ENCODE peak calls at places on chromosomes 6 and 20, in four cellular contexts. A, J, C and G are unnamed samples.

GRCh38 chr6:82363368-82364086 is at the start of gene TPBG:
- DNase-seq in C (peak), J (peak), A (peak), G (peak)

GRCh38 chr6:106519460-106520394 is 109.6 kb downstream of the RTN4IP1 start:
- DNase-seq in C (peak), J (peak), A (no peak), G (peak)

GRCh38 chr6:67606905-67607828 is 1027.9 kb upstream of the ADGRB3 start:
- DNase-seq in A (no peak), C (no peak), J (no peak), G (peak)

GRCh38 chr20:34941224-34941623 is 14.4 kb downstream of the GSS start:
- DNase-seq in A (no peak), J (no peak), C (no peak), G (no peak)

GRCh38 chr6:41167173-41167963 is 4.5 kb upstream of the TREM2 start:
- DNase-seq in A (no peak), J (no peak), C (no peak), G (no peak)

GRCh38 chr6:154356690-154357089 is at the start of gene IPCEF1:
- DNase-seq in C (no peak), A (no peak), J (no peak), G (no peak)

GRCh38 chr20:49620364-49621240 is 52.7 kb upstream of the PTGIS start:
- DNase-seq in A (no peak), C (no peak), J (no peak), G (no peak)

GRCh38 chr6:34276881-34277762 is 28.3 kb upstream of the SMIM29 start:
- DNase-seq in J (no peak), A (no peak), C (no peak), G (no peak)

GRCh38 chr6:53309897-53310291 is 38.9 kb downstream of the ELOVL5 start:
- DNase-seq in J (no peak), A (no peak), C (no peak), G (no peak)

GRCh38 chr6:80641591-80641990 is 535.1 kb downstream of the BCKDHB start:
- DNase-seq in A (no peak), J (no peak), C (no peak), G (no peak)

GRCh38 chr6:125102901-125103300 is 50.7 kb upstream of the TPD52L1 start:
- DNase-seq in A (no peak), J (no peak), C (no peak), G (peak)

GRCh38 chr6:38272222-38272621 is 367.5 kb downstream of the BTBD9 start:
- DNase-seq in C (no peak), A (no peak), J (no peak), G (no peak)

GRCh38 chr20:37777012-37777411 is 83.2 kb downstream of the CTNNBL1 start:
- DNase-seq in C (no peak), J (no peak), A (no peak), G (no peak)
- TF ChIP-seq CTCF in C (no peak), J (no peak), A (no peak), G (no peak)

GRCh38 chr20:19427480-19427879 is 215.0 kb downstream of the SLC24A3 start:
- DNase-seq in A (no peak), J (no peak), C (no peak), G (no peak)

GRCh38 chr20:19430641-19431307 is 218.3 kb downstream of the SLC24A3 start:
- DNase-seq in A (no peak), J (no peak), C (no peak), G (no peak)

GRCh38 chr20:19426356-19426755 is 213.9 kb downstream of the SLC24A3 start:
- DNase-seq in J (no peak), A (no peak), C (no peak), G (no peak)

GRCh38 chr20:19431308-19431685 is 218.9 kb downstream of the SLC24A3 start:
- DNase-seq in A (no peak), C (no peak), J (no peak), G (no peak)

DNA sequence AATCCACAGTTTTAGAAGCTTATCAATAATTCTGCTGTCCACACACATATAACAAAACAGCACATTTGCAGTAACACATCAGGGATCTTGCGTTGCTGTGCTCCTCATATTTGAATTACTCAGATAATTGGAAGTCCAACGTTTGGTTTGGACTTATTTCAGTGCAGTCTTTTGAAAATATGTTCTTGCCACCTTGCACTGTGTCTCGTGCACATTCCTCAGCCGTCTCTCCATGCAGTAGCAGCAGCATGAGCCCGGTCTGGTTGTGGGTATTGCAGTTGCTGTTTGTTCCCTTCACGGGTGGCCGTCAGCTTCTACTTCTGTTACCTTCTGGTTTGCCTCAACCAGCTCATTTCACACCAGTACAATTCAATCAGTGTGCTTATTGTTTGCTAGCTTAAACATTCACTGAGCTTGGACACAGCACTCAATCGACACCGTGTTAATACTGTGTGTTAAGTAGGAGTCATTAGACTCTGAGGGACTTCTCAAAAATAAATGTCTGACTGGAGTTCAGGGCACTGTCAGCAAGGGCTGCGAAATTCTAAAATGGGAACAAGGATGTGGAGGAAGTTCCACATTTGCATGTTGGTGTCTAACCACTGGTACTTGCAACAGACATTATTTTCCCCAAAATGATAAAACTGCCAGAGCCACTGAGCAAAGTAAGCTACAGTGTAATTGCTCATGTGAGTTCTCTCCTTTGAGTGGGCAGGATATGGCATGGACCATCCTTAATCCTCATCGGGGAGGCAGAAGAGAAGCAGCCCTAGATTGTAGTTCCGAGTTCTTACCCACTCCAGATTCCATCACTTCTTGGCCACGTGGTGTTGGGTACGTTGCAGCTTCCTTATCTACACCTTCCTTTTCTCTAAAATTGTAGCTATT is 215.7 kb downstream of the SLC24A3 start:
- DNase-seq in C (no peak), A (no peak), J (no peak), G (no peak)
- H3K4me3 ChIP-seq in C (no peak), A (no peak), J (no peak), G (no peak)

GRCh38 chr20:59571151-59571550 is 33.2 kb upstream of the PHACTR3 start:
- DNase-seq in C (no peak), A (no peak), J (no peak), G (no peak)
- TF ChIP-seq CTCF in C (no peak), A (no peak), J (no peak), G (no peak)

DNA sequence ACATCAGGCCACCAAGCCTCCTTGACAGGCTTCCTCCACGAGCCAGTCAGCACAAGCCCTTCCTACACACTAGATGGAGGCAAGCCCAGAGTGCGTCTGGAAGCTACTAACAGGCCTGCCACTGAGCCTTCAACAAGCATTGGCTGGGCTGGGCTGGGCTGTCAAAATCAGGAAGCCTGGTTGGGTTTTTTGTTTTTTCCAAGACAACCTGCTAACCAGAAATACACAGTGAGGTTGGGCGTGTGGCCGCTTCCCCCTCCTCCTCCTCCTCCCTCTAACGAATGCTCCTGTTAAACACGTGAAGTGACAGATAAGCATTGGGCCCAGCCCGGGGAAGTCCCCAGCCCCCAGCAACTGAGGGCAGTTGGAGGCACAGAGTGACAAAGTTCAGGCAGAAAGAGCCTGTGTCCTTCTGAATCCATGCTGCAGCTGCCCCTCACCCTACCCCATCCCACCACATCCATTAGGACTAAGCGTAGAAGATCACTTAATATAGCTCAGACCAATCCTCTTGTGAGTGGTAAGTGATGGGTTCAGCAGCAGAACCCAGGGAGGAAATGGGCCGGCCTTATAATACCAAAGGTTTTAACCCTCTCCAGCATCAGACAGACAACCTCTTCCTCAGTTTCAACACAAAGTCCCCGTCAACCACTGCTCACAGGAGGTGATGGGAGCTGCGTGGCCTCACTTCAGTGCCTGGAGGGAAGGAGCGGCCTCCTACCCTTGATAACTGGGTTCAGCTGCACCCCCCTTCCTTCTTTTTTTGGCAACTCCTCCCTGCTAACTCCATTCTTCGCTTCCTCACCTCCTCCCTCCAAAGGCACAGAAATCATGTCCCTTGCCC is 1.1 kb downstream of the NFATC2 start:
- DNase-seq in J (no peak), C (peak), A (peak), G (no peak)
- H3K4me3 ChIP-seq in J (no peak), C (peak), A (peak), G (no peak)

DNA sequence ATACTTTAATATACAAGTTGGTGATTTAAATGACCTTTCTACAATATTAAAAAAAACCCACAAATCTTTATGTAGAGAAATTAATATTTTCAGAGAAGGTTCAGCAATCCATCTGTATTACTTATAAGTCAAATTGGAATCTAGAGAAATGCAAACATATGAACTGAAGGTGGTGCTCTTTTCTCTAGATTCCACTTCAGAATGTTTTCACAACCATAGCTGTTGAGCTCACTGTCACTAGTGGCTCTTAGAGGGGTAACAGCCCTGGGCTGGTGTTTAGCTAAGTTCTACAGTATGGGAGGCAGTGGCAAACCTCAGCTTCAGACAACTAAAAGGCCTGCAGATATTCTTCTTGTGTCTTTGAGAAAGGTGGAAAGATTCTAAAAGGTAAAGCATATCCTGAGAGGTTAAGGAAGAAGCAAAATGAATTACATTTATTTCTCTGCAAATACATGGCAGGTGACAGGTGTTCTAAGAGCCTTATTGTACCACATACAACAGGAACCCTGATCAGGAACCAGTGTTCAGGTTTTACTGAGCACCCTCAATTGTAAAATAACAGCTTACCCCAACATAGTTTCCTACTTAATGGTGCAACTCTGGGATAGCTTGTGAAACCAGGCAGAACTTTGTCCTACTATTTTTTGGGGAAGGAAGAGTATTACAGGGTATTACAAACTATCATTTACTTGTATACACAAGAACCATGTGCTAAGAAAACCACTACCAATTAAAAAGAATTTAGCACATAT is 56.6 kb upstream of the SAMHD1 start:
- DNase-seq in J (no peak), A (no peak), C (no peak), G (peak)
- TF ChIP-seq CTCF in J (no peak), A (no peak), C (peak), G (peak)

GRCh38 chr20:17504326-17504897 is 26.8 kb downstream of the BFSP1 start:
- DNase-seq in A (no peak), C (no peak), J (no peak), G (no peak)
- H3K4me3 ChIP-seq in A (no peak), C (peak), J (peak), G (peak)

GRCh38 chr6:167145468-167145867 is 12.3 kb downstream of the GPR31 start:
- DNase-seq in J (no peak), A (no peak), C (no peak), G (no peak)
- TF ChIP-seq CTCF in J (no peak), A (no peak), C (no peak), G (no peak)

DNA sequence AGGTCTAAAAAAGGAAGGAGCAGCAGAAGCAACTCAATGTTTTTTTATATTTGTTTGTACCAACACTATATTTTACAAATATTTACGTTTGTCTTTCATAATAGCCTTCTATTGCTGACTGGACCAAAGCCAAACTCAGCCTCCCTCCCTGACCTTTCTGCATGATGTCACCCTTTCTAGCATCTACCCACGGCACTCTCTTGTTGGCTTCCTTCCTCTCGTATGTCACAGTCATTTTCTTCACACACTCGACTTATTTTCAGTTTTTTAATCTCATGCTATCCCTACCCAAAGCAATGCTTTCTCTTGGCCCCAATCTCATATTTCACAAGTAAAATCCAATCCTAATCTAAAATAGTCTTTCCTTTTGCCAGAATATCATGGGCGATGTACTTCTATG is 16.3 kb upstream of the FAM8A1 start:
- DNase-seq in C (no peak), J (no peak), A (no peak), G (no peak)
- H3K4me3 ChIP-seq in C (no peak), J (no peak), A (no peak), G (no peak)

GRCh38 chr6:85537055-85537494 is 56.6 kb downstream of the SNX14 start:
- DNase-seq in J (no peak), A (no peak), C (no peak), G (peak)
- TF ChIP-seq CTCF in J (peak), A (peak), C (no peak), G (peak)